ENCODE peak calls at places on chromosomes 1 and 21, in six cellular contexts. V is left ventricle myocardium inferior, F is A673, O is aorta, Y is foreskin keratinocyte, Q is IMR-90. T is an unnamed sample.

GRCh38 chr1:25642710-25643109 is 26.1 kb downstream of the MAN1C1 start:
- DNase-seq in Q (peak; percentile 70), Y (no peak), F (no peak), V (no peak), O (no peak), T (no peak)

GRCh38 chr1:70071597-70071996 is 133.8 kb downstream of the LRRC40 start:
- DNase-seq in V (no peak), Q (peak; percentile 71), F (no peak), O (no peak), Y (no peak), T (no peak)

GRCh38 chr1:85313888-85314696 is 37.7 kb upstream of the BCL10 start:
- DNase-seq in F (no peak), O (no peak), V (no peak), Y (peak; percentile 91), Q (peak; percentile 96), T (peak; percentile 48)

GRCh38 chr1:208888376-208888775 is 644.2 kb upstream of the PLXNA2 start:
- DNase-seq in F (no peak), V (no peak), Y (no peak), O (no peak), Q (no peak), T (no peak)

GRCh38 chr1:162080472-162081015 is 11.1 kb downstream of the NOS1AP start:
- DNase-seq in F (no peak), O (no peak), Q (no peak), V (no peak), Y (no peak), T (no peak)

GRCh38 chr21:40829308-40829707 is 17.6 kb downstream of the DSCAM start:
- DNase-seq in V (no peak), Y (no peak), Q (no peak), F (no peak), O (no peak), T (no peak)

GRCh38 chr1:28104866-28105467 is 16.6 kb upstream of the EYA3 start:
- DNase-seq in V (no peak), Q (peak; percentile 76), O (no peak), Y (peak; percentile 53), F (peak; percentile 70), T (no peak)

GRCh38 chr1:172887162-172887561 is 163.6 kb downstream of the TNFSF18 start:
- DNase-seq in Q (no peak), O (no peak), V (no peak), F (no peak), Y (no peak), T (no peak)

DNA sequence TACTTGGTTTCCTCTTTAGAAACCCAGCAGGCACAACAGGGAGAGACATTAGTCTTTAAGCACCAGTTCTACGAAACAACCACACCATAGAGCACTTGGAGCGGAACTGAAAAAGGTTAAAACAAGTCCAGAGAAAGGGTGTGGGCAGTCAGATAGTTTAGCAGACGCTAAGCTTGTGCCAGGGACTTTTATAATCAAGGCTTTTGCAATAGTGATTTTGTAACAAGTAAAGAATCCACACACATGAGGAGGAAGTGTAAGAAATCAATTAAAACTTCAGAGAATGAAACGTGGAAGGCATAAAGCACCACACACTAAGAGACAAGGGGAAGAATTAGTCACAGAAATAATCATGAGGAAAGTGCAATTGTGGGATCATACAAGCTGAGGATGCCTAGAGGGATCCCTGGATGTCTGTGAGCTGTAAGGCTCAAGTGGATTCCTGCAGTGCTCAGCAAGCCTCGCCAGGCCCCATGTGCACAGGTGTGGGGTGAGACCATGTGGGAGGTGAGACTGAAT is 37.8 kb upstream of the TLR5 start:
- DNase-seq in F (peak; percentile 70), V (no peak), Q (no peak), O (no peak), Y (peak; percentile 67), T (no peak)
- H3K27ac ChIP-seq in F (peak overlapping the region; percentile 63), V (peak overlapping the region; percentile 48), Q (no peak overlapping the region), O (no peak overlapping the region), Y (no peak overlapping the region), T (no peak overlapping the region)

DNA sequence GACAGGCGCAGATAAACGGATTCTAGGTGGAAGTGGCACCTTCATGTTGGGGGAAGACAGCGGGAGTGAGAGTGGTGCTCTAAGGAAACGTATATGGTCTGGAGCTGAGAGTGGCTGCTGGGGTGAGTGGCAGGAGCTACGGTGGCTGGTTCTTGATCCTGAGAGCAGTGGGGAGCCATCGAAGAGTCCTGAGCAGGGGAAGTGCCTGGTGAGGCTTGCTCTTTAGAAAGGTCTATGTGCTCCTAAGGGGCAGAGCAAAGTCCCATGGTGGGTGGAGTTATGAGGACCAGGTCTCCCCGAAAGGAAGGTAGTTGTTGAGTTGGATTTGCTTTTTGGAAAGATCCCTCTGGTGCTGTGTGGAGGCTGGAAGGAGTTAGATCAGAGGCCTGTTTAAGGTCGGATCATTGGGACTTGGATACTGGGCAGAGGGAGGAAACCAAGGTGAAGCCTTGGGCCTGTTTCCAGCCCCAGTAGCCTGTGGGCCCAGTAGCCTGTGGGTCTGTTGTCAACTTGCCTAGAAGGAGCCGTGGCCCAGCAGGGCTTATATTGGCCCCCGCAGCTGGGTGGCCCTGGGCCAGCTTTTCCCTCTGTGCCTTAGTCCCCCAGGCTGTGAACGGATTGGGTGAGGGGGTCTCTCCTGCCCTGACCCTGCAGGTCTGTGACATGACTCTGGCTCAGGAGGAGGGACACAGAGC is 33.0 kb downstream of the ACOT11 start:
- DNase-seq in Q (no peak), Y (no peak), V (no peak), F (no peak), O (no peak), T (no peak)
- H3K27ac ChIP-seq in Q (no peak overlapping the region), Y (peak overlapping the region; percentile 3), V (peak overlapping the region; percentile 89), F (peak overlapping the region; percentile 82), O (peak overlapping the region; percentile 97), T (peak overlapping the region; percentile 95)

DNA sequence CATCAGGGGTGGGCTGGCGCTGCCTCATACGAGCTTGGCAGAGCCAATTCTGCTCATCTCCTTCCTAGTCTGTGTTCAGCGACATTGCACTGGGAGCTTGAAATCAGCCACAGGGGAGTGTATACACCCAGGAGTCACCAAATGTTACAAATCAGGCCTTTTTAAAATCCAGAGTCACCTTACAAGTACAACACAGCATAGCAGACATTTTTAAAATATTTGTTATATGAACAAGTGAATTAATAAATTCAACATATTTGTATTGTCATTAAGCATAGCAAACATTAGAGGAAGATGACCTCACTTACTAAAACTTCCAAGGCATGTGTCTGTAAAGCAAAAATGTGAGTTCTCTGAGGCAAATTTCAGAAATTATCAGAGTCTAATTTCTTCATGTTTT is 210.0 kb downstream of the HLX start:
- DNase-seq in F (no peak), Y (no peak), V (no peak), O (no peak), Q (peak; percentile 61), T (no peak)
- H3K27ac ChIP-seq in F (no peak overlapping the region), Y (no peak overlapping the region), V (no peak overlapping the region), O (no peak overlapping the region), Q (peak overlapping the region; percentile 80), T (no peak overlapping the region)

GRCh38 chr1:212414328-212415106 is at the start of gene PACC1:
- DNase-seq in V (peak; percentile 90), F (peak; percentile 91), O (peak; percentile 95), Q (peak; percentile 80), Y (peak; percentile 48), T (peak; percentile 90)

GRCh38 chr1:212415107-212415841 is 588 bp upstream of the PACC1 start:
- DNase-seq in F (no peak), Q (no peak), O (no peak), Y (no peak), V (no peak), T (no peak)

GRCh38 chr1:212410231-212410825 is 4.4 kb downstream of the PACC1 start:
- DNase-seq in O (no peak), F (no peak), V (no peak), Q (no peak), Y (no peak), T (no peak)

GRCh38 chr1:212412374-212412773 is 2.3 kb downstream of the PACC1 start:
- DNase-seq in Y (no peak), O (no peak), Q (no peak), F (no peak), V (no peak), T (no peak)

DNA sequence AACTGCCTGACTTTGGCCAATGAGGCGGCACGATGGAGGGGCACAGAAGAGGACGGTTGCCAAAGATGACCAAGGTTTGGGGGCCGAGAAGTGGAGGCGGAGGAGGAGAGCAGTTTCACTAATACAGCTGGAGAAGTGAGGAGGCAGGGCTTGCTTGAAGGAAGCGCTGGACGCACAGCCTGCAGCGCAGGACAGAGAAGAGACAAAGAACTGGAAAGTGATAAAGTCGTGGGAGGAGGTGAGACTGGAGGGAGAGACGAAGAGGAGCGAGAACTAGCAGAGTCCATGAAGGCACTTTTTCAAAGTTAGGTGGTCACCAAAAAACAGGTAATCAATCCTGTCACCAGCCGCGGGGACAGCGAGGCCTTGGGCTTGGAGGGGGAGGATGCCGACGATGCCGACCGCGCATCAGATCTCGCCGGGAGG is 771 bp downstream of the PACC1 start:
- DNase-seq in V (no peak), F (no peak), Y (peak; percentile 7), Q (peak; percentile 14), O (no peak), T (no peak)
- H3K27ac ChIP-seq in V (no peak overlapping the region), F (no peak overlapping the region), Y (no peak overlapping the region), Q (no peak overlapping the region), O (no peak overlapping the region), T (peak overlapping the region; percentile 79)

DNA sequence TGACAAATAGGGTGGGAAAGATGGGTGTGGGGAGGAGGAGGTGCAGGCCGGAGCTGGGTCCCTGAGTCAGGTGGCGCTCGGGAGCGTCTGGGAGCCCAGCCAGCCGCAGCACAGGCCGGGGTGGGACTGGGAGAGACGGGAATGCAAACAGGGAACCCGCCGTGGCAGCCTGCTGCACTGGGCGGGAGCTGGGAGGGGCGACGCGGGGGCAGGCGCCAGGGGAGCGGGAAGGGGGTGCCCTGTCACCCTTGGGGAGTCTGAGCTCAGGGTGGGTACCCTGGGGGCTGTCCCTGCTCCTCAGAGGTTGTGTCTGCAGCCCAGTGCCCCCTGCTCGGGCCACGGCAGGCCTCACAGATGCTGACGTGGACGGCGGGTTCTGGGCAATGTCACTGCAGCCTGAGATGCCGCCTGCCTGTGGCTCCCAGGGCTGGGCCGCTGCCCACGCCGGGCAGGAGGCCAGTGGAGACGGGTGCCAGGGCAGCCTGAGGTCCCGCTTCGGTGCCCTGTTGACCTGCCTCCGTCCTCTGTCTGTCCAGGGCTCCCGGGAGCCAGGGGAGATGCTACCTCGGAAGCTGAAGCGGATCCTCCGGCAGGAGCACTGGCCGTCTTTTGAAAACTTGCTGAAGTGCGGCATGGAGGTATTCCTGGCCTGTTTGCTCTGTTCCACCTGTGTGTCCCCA is 16.6 kb upstream of the LRRC3 start:
- DNase-seq in O (peak; percentile 74), F (no peak), Q (no peak), Y (no peak), V (peak; percentile 76), T (peak; percentile 80)
- H3K27ac ChIP-seq in O (no peak overlapping the region), F (no peak overlapping the region), Q (no peak overlapping the region), Y (no peak overlapping the region), V (peak overlapping the region; percentile 94), T (peak overlapping the region; percentile 89)

DNA sequence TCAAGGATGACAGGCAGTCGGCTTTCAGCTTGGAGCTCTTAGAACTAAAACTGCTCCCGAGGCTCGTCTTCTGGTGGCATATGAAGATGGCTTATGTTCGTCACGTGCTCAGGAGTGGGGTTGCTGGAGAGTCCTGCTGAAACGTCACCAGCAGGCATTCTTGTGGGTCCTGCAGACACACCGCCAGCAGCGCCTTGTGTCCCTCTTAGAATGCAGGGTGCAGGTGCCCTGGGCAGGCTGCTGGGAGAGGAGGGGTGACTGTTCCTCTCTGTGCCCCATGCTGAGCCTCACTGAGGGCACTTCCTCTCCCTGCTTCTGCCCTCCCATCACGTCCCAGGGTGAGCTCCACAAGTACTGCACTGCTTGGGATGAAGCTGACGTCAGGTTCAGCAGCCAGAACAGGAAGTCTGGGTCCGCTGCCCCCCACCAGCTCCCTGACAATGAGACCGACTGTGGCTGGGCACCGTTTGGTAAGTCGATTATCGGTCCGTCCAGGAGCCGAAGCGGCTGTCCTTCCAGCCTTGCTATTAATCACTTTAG is 20.8 kb downstream of the SLC37A1 start:
- DNase-seq in F (peak; percentile 88), V (no peak), O (no peak), Y (no peak), Q (no peak), T (peak; percentile 32)
- H3K27ac ChIP-seq in F (no peak overlapping the region), V (no peak overlapping the region), O (no peak overlapping the region), Y (no peak overlapping the region), Q (no peak overlapping the region), T (peak overlapping the region; percentile 74)

GRCh38 chr1:64917907-64918306 is 48.4 kb downstream of the JAK1 start:
- DNase-seq in F (no peak), V (no peak), Q (no peak), Y (no peak), O (no peak), T (no peak)
- H3K27ac ChIP-seq in F (peak overlapping the region; percentile 99), V (peak overlapping the region; percentile 74), Q (peak overlapping the region; percentile 72), Y (no peak overlapping the region), O (no peak overlapping the region), T (peak overlapping the region; percentile 13)